ENCODE peak calls at places on chromosome X, in nine cellular contexts. K is lung, M is bronchial epithelial cell, R is GM06990, Z is left ventricle myocardium inferior, T is small intestine, F is adrenal gland, V is fibroblast of pulmonary artery, C is transverse colon. L is an unnamed sample.

GRCh38 chrX:109372716-109373115 is 109.2 kb downstream of the GUCY2F start:
- DNase-seq in C (no peak), M (peak; percentile 85), T (no peak), F (no peak), V (no peak), R (no peak), K (no peak), Z (no peak), L (no peak)

GRCh38 chrX:24761306-24761705 is 67.6 kb downstream of the POLA1 start:
- DNase-seq in M (no peak), T (no peak), R (no peak), Z (no peak), K (no peak), V (no peak), F (no peak), C (no peak), L (no peak)

GRCh38 chrX:118179718-118180117 is 63.1 kb upstream of the KLHL13 start:
- DNase-seq in M (no peak), F (no peak), Z (no peak), V (no peak), C (no peak), R (no peak), K (no peak), T (no peak), L (no peak)

GRCh38 chrX:150694738-150695410 is 1.7 kb downstream of the MTMR1 start:
- DNase-seq in V (no peak), Z (no peak), C (no peak), M (no peak), T (peak; percentile 10), R (no peak), F (no peak), K (no peak), L (no peak)

GRCh38 chrX:30918480-30918879 is 29.4 kb upstream of the TAB3 start:
- DNase-seq in F (no peak), R (no peak), Z (no peak), C (no peak), V (no peak), K (no peak), M (no peak), T (no peak), L (no peak)

GRCh38 chrX:103253608-103254007 is 1.3 kb downstream of the TCEAL8 start:
- DNase-seq in M (no peak), F (no peak), Z (no peak), R (no peak), C (no peak), V (peak; percentile 6), K (no peak), T (peak; percentile 1), L (no peak)

GRCh38 chrX:107711521-107712041 is 64.0 kb downstream of the TSC22D3 start:
- DNase-seq in T (no peak), M (no peak), Z (no peak), K (no peak), V (peak; percentile 39), R (no peak), C (no peak), F (peak; percentile 23), L (no peak)

GRCh38 chrX:115297189-115297588 is 7.7 kb downstream of the LUZP4 start:
- DNase-seq in M (peak; percentile 23), V (no peak), T (no peak), C (no peak), K (no peak), F (no peak), R (no peak), Z (no peak), L (no peak)

GRCh38 chrX:1463581-1464281 is 11.0 kb upstream of the ASMTL start:
- DNase-seq in R (no peak), V (no peak), Z (no peak), F (peak; percentile 13), T (no peak), K (peak; percentile 11), C (no peak), M (no peak), L (no peak)

GRCh38 chrX:108323751-108324150 is 114.5 kb downstream of the COL4A6 start:
- DNase-seq in T (no peak), V (no peak), C (no peak), Z (no peak), F (no peak), R (no peak), K (no peak), M (no peak), L (no peak)

GRCh38 chrX:150907474-150907873 is 9.0 kb upstream of the CD99L2 start:
- DNase-seq in Z (peak; percentile 53), F (no peak), C (no peak), R (no peak), K (no peak), V (no peak), T (no peak), M (no peak), L (no peak)

GRCh38 chrX:43225626-43226328 is 430.3 kb upstream of the MAOA start:
- DNase-seq in T (peak; percentile 53), C (no peak), R (no peak), Z (no peak), F (no peak), K (no peak), M (no peak), V (no peak), L (no peak)

GRCh38 chrX:151780621-151781020 is 46.1 kb downstream of the CNGA2 start:
- DNase-seq in R (no peak), M (no peak), C (no peak), V (no peak), Z (no peak), F (no peak), T (no peak), K (no peak), L (no peak)

GRCh38 chrX:37942170-37942569 is 64.2 kb upstream of the SYTL5 start:
- DNase-seq in F (no peak), K (no peak), M (peak; percentile 15), Z (no peak), C (no peak), T (no peak), V (no peak), R (no peak), L (no peak)
- H3K4me3 ChIP-seq in F (no peak overlapping the region), K (no peak overlapping the region), M (no peak overlapping the region), Z (no peak overlapping the region), C (no peak overlapping the region), T (no peak overlapping the region), V (no peak overlapping the region), R (no peak overlapping the region), L (no peak overlapping the region)

DNA sequence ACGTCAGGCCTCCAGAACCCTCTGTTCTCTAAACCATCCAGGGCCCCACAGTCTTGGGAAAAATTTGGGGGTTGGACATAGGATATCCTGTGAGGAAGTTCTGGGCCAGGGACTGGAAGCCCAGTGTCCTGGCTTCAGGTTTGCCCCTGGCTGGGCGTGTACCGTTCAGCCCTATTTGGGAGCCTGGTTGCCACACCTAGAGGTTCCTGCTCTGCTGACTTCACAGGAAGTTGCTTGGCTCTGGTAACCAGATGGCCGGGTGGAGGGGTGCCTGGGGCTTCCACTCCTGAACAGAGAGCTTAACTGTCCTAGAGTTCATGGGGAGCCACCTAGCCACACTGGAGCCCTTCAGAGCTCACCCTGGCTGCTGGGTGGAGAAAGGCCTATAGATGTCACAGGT is 1.1 kb downstream of the TAFAZZIN start:
- DNase-seq in C (peak; percentile 54), R (no peak), M (no peak), Z (no peak), T (no peak), V (no peak), F (no peak), K (no peak), L (no peak)
- H3K4me3 ChIP-seq in C (no peak overlapping the region), R (peak overlapping the region; percentile 75), M (peak overlapping the region; percentile 63), Z (peak overlapping the region; percentile 84), T (peak overlapping the region; percentile 61), V (peak overlapping the region; percentile 60), F (no peak overlapping the region), K (peak overlapping the region; percentile 55), L (peak overlapping the region; percentile 64)

GRCh38 chrX:131235768-131236167 is 53.3 kb downstream of the IGSF1 start:
- DNase-seq in V (no peak), T (no peak), R (no peak), K (no peak), C (no peak), Z (no peak), M (no peak), F (no peak), L (no peak)
- H3K4me3 ChIP-seq in V (no peak overlapping the region), T (no peak overlapping the region), R (no peak overlapping the region), K (no peak overlapping the region), C (no peak overlapping the region), Z (no peak overlapping the region), M (no peak overlapping the region), F (no peak overlapping the region), L (no peak overlapping the region)

DNA sequence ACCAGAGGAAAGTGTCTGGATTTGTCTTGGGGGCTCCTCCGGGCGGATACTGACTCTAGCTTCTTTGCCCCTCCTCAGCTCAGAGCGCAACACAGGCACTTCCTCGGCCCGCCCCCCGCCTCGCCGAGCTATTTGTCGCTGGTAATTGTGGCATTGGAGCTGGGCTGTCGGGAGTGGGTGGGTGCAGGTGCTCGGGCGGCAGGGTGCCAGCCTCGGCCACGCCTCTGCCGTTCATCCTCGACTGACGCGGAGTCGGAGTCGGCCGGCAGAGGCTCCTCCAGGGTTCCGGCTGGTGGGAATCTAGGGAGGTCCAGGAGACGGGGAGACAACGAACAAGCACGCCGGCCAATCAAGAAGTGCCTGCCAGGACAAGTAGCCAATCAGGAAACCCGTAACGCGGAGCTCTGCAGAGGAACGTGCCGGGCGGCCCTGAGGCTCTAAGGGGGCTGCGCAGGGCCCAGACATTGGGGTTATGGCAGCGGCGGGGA is 3.9 kb upstream of the SYN1 start:
- DNase-seq in C (peak; percentile 34), R (no peak), K (no peak), V (peak; percentile 82), F (peak; percentile 70), Z (peak; percentile 29), T (peak; percentile 11), M (peak; percentile 52), L (peak; percentile 36)
- H3K4me3 ChIP-seq in C (no peak overlapping the region), R (no peak overlapping the region), K (no peak overlapping the region), V (peak overlapping the region; percentile 39), F (no peak overlapping the region), Z (peak overlapping the region; percentile 53), T (peak overlapping the region; percentile 9), M (peak overlapping the region; percentile 16), L (peak overlapping the region; percentile 45)

L was measured in skeletal muscle cell.